ENCODE peak calls at places on chromosome 22, in nine cellular contexts. V is mesendoderm; B is upper lobe of right lung; Q is neuronal stem cell; E is HepG2; Y is CD4-positive, CD25-positive, alpha-beta regulatory T cell; S is HCT116; G is hepatocyte; J is SK-N-SH. R is an unnamed sample.

GRCh38 chr22:48890693-48891554 is 936.7 kb downstream of the BRD1 start:
- DNase-seq in V (no peak), Y (no peak), G (no peak), Q (no peak), J (no peak), B (peak; percentile 42), E (no peak), S (no peak), R (no peak)

GRCh38 chr22:30650508-30651116 is 15.0 kb downstream of the SLC35E4 start:
- DNase-seq in B (no peak), G (no peak), E (no peak), J (no peak), V (no peak), Y (no peak), S (no peak), Q (no peak), R (no peak)

GRCh38 chr22:21876486-21877176 is 9.2 kb upstream of the MAPK1 start:
- DNase-seq in E (no peak), B (no peak), Y (peak; percentile 39), S (no peak), Q (no peak), G (no peak), V (peak; percentile 17), J (peak; percentile 48), R (no peak)

GRCh38 chr22:25120761-25121212 is 78.9 kb upstream of the CRYBB3 start:
- DNase-seq in S (no peak), E (peak; percentile 28), B (peak; percentile 82), Q (no peak), Y (no peak), G (peak; percentile 64), V (no peak), J (no peak), R (no peak)

GRCh38 chr22:36763576-36763975 is 12.3 kb downstream of the IFT27 start:
- DNase-seq in Q (no peak), G (no peak), B (peak; percentile 34), S (no peak), V (no peak), Y (no peak), E (no peak), J (no peak), R (peak; percentile 66)

GRCh38 chr22:34841321-34841901 is 224.5 kb upstream of the ISX start:
- DNase-seq in B (no peak), V (peak; percentile 99), E (no peak), G (no peak), Y (no peak), J (no peak), S (no peak), Q (peak; percentile 57), R (no peak)

GRCh38 chr22:17888855-17889254 is 114.6 kb upstream of the BID start:
- DNase-seq in Y (no peak), E (no peak), V (peak; percentile 78), B (no peak), S (no peak), G (no peak), J (no peak), Q (no peak), R (no peak)

GRCh38 chr22:25853078-25853477 is 111.1 kb downstream of the MYO18B start:
- DNase-seq in B (no peak), E (no peak), V (no peak), S (no peak), J (no peak), Y (no peak), G (no peak), Q (no peak), R (no peak)

GRCh38 chr22:46750530-46750800 is 12.0 kb upstream of the TBC1D22A start:
- DNase-seq in V (no peak), J (no peak), G (no peak), E (no peak), B (no peak), S (no peak), Y (no peak), Q (no peak), R (no peak)
- H3K27ac ChIP-seq in V (no peak overlapping the region), J (no peak overlapping the region), G (peak overlapping the region; percentile 40), E (no peak overlapping the region), B (peak overlapping the region; percentile 31), S (no peak overlapping the region), Y (peak overlapping the region; percentile 65), Q (no peak overlapping the region), R (peak overlapping the region; percentile 54)

GRCh38 chr22:20256562-20257473 is 11.3 kb downstream of the RTN4R start:
- DNase-seq in B (no peak), S (no peak), J (peak; percentile 58), V (no peak), G (no peak), Y (no peak), Q (no peak), E (no peak), R (no peak)
- H3K27ac ChIP-seq in B (no peak overlapping the region), S (no peak overlapping the region), J (no peak overlapping the region), V (no peak overlapping the region), G (no peak overlapping the region), Y (no peak overlapping the region), Q (no peak overlapping the region), E (no peak overlapping the region), R (no peak overlapping the region)

GRCh38 chr22:41290262-41291221 is 4.6 kb upstream of the RANGAP1 start:
- DNase-seq in Y (no peak), E (peak; percentile 64), J (no peak), G (no peak), B (no peak), V (peak; percentile 85), Q (peak; percentile 40), S (no peak), R (peak; percentile 43)
- H3K27ac ChIP-seq in Y (no peak overlapping the region), E (peak overlapping the region; percentile 60), J (peak overlapping the region; percentile 51), G (peak overlapping the region; percentile 97), B (peak overlapping the region; percentile 61), V (peak overlapping the region; percentile 33), Q (peak overlapping the region; percentile 81), S (peak overlapping the region; percentile 42), R (peak overlapping the region; percentile 95)

GRCh38 chr22:19970479-19971275 is 29.1 kb upstream of the TXNRD2 start:
- DNase-seq in S (no peak), E (peak; percentile 53), Y (peak; percentile 71), G (peak; percentile 74), J (peak; percentile 91), Q (peak; percentile 65), B (peak; percentile 87), V (peak; percentile 58), R (peak; percentile 50)
- H3K27ac ChIP-seq in S (no peak overlapping the region), E (peak overlapping the region; percentile 79), Y (no peak overlapping the region), G (no peak overlapping the region), J (peak overlapping the region; percentile 35), Q (no peak overlapping the region), B (no peak overlapping the region), V (no peak overlapping the region), R (peak overlapping the region; percentile 42)

R was measured in RWPE1.